ENCODE peak calls at places on chromosomes 7 and 10, in nine cellular contexts. B is breast epithelium, C is vagina, Z is GM12878, V is IMR-90, Y is adipocyte, N is neuronal stem cell, T is hepatocyte, R is adrenal gland. G is an unnamed sample. For H3K9me3, the result is how much of the 10 kb centered on the place peaks cover.

GRCh38 chr7:73521636-73522080 is 435 bp downstream of the BAZ1B start:
- DNase-seq in B (peak), C (no peak), Z (no peak), V (peak), Y (peak), N (peak), T (peak), R (no peak), G (peak)

GRCh38 chr10:34098817-34099567 is 716.1 kb downstream of the PARD3 start:
- DNase-seq in B (no peak), C (no peak), Z (no peak), V (peak), Y (no peak), N (no peak), T (no peak), R (no peak), G (no peak)

GRCh38 chr7:76300210-76300731 is 2.2 kb upstream of the HSPB1 start:
- DNase-seq in B (peak), C (no peak), Z (no peak), V (peak), Y (peak), N (no peak), T (peak), R (no peak), G (no peak)

GRCh38 chr10:14904864-14905263 is 26.2 kb downstream of the SUV39H2 start:
- DNase-seq in B (no peak), C (no peak), Z (no peak), V (no peak), Y (no peak), N (no peak), T (no peak), R (no peak), G (no peak)

GRCh38 chr10:48542471-48543210 is 62.2 kb downstream of the ARHGAP22 start:
- DNase-seq in B (no peak), C (peak), Z (no peak), V (no peak), Y (no peak), N (no peak), T (no peak), R (no peak), G (no peak)

GRCh38 chr10:70378122-70378521 is 4.3 kb downstream of the LRRC20 start:
- DNase-seq in B (no peak), C (no peak), Z (no peak), V (peak), Y (peak), N (no peak), T (peak), R (no peak), G (peak)

GRCh38 chr7:50497068-50497642 is 47.0 kb upstream of the FIGNL1 start:
- DNase-seq in B (no peak), C (no peak), Z (no peak), V (peak), Y (peak), N (no peak), T (peak), R (peak), G (no peak)

GRCh38 chr7:23863209-23863798 is 153.3 kb downstream of the STK31 start:
- DNase-seq in B (no peak), C (no peak), Z (no peak), V (peak), Y (peak), N (peak), T (peak), R (no peak), G (peak)

GRCh38 chr7:105261689-105262088 is 127.0 kb downstream of the SRPK2 start:
- DNase-seq in B (no peak), C (no peak), Z (no peak), V (peak), Y (no peak), N (no peak), T (no peak), R (no peak), G (no peak)

GRCh38 chr7:105256621-105257283 is 132.0 kb downstream of the SRPK2 start:
- DNase-seq in B (no peak), C (no peak), Z (no peak), V (no peak), Y (peak), N (no peak), T (no peak), R (no peak), G (no peak)

GRCh38 chr7:105257338-105257737 is 131.4 kb downstream of the SRPK2 start:
- DNase-seq in B (no peak), C (no peak), Z (no peak), V (no peak), Y (no peak), N (no peak), T (no peak), R (no peak), G (no peak)
- H3K4me3 ChIP-seq in B (no peak), C (no peak), Z (no peak), V (no peak), Y (no peak), N (no peak), T (no peak), R (no peak), G (no peak)

DNA sequence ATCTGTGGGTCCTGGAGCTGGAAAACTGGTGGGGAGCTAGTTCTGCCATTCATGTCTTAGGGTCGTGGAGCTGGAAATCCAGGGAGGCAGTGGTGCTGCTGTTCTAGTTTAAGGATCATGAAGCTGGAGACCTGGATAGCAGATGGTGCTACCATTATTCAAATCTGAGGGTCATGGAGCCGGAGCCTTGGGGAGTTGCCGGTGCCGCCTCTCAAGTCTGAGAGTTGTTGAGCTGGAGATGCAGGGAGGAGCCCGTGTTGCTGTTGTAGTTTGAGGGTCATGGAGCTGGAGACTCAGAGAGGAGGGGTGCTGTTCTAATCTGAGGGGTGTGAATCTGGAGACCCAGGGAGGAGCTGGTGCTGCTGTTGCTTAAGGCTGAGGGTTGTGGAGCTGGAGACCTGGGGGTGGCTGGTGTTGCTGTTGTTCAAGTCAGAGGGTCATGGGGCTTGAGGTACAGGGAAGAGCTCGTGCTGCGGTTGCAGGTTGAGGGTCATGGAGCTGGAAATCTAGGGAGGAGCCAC is 86.0 kb upstream of the ZNF479 start:
- DNase-seq in B (peak), C (no peak), Z (no peak), V (no peak), Y (no peak), N (no peak), T (no peak), R (no peak), G (no peak)
- H3K9me3 ChIP-seq in B (under half), C (under half), Z (under half), V (under half), Y (under half), N (under half), T (under half), R (under half), G (under half)

DNA sequence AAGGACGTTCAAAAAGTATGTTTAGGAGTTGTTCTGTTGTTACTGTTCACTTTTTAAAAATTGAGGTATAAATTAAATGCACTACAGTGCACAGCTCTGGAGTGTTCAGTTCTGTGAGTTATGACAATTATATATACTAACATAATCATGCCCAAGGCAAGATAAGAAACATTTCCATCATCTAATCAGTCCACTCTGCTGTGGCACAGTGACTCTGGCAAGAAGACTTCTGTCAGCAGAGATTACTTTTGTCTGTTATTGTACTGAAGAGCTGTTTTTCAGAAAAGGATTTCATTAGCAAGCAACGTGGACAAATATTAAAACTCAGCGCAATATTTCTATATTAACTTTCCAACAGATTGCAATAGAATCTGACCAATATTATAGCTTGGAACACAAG is 32.0 kb downstream of the ICA1 start:
- DNase-seq in B (no peak), C (no peak), Z (no peak), V (no peak), Y (no peak), N (no peak), T (no peak), R (no peak), G (no peak)
- H3K4me3 ChIP-seq in B (no peak), C (no peak), Z (no peak), V (no peak), Y (no peak), N (no peak), T (no peak), R (no peak), G (no peak)

GRCh38 chr7:158310924-158311713 is 276.5 kb downstream of the PTPRN2 start:
- DNase-seq in B (no peak), C (no peak), Z (no peak), V (no peak), Y (no peak), N (no peak), T (no peak), R (no peak), G (no peak)
- H3K9me3 ChIP-seq in B (under half), C (under half), Z (under half), V (half or more), Y (under half), N (under half), T (under half), R (under half), G (under half)

GRCh38 chr7:141073173-141073640 is 657 bp upstream of the TMEM178B start:
- DNase-seq in B (no peak), C (no peak), Z (no peak), V (peak), Y (peak), N (peak), T (peak), R (peak), G (peak)

GRCh38 chr7:141071260-141071854 is 2.5 kb upstream of the TMEM178B start:
- DNase-seq in B (no peak), C (no peak), Z (no peak), V (no peak), Y (peak), N (peak), T (peak), R (peak), G (no peak)

GRCh38 chr7:141073641-141074161 is at the start of gene TMEM178B:
- DNase-seq in B (no peak), C (no peak), Z (no peak), V (no peak), Y (peak), N (peak), T (peak), R (peak), G (no peak)

GRCh38 chr7:141072548-141073172 is 1.2 kb upstream of the TMEM178B start:
- DNase-seq in B (peak), C (no peak), Z (no peak), V (peak), Y (peak), N (peak), T (peak), R (peak), G (peak)

GRCh38 chr7:141071855-141072547 is 1.9 kb upstream of the TMEM178B start:
- DNase-seq in B (no peak), C (no peak), Z (no peak), V (no peak), Y (no peak), N (peak), T (no peak), R (peak), G (no peak)
- H3K4me3 ChIP-seq in B (peak), C (peak), Z (no peak), V (peak), Y (peak), N (peak), T (no peak), R (peak), G (peak)

GRCh38 chr7:158018971-158019645 is 568.5 kb downstream of the PTPRN2 start:
- DNase-seq in B (peak), C (no peak), Z (no peak), V (no peak), Y (no peak), N (no peak), T (no peak), R (no peak), G (no peak)
- H3K9me3 ChIP-seq in B (under half), C (under half), Z (under half), V (half or more), Y (under half), N (under half), T (under half), R (under half), G (under half)